ENCODE peak calls at places on chromosomes 6 and 20, in five cellular contexts. Y, V, X, N and I are unnamed samples.

GRCh38 chr6:56570434-56571359 is 72.0 kb downstream of the DST start:
- DNase-seq in Y (peak), V (no peak), X (peak), N (no peak), I (no peak)

GRCh38 chr20:17650301-17650761 is 31.7 kb downstream of the RRBP1 start:
- DNase-seq in N (no peak), Y (no peak), X (no peak), V (no peak), I (peak)

GRCh38 chr20:31853481-31853880 is 8.1 kb upstream of the FOXS1 start:
- DNase-seq in V (no peak), N (no peak), X (no peak), Y (no peak), I (peak)

GRCh38 chr6:145428656-145429173 is 306.6 kb downstream of the EPM2A start:
- DNase-seq in X (no peak), V (no peak), N (no peak), Y (peak), I (no peak)

GRCh38 chr20:44961868-44962267 is 1.7 kb upstream of the TOMM34 start:
- DNase-seq in N (no peak), Y (peak), X (peak), V (no peak), I (no peak)

GRCh38 chr6:13488015-13488895 is 855 bp upstream of the GFOD1 start:
- DNase-seq in V (no peak), X (peak), N (peak), Y (no peak), I (no peak)

GRCh38 chr6:140380371-140381218 is 1006.1 kb upstream of the CITED2 start:
- DNase-seq in N (no peak), Y (no peak), V (no peak), X (peak), I (no peak)

GRCh38 chr6:14354919-14355572 is 237.5 kb downstream of the CD83 start:
- DNase-seq in V (no peak), Y (peak), N (peak), X (peak), I (no peak)

GRCh38 chr6:53119772-53120409 is 28.8 kb downstream of the GCM1 start:
- DNase-seq in N (no peak), V (peak), X (peak), Y (peak), I (no peak)

GRCh38 chr6:36314221-36315014 is 22.3 kb downstream of the BNIP5 start:
- DNase-seq in N (no peak), X (peak), Y (no peak), V (no peak), I (no peak)

GRCh38 chr6:156773935-156774871 is 3.0 kb upstream of the ARID1B start:
- DNase-seq in V (no peak), N (no peak), X (no peak), Y (no peak), I (no peak)

GRCh38 chr6:133241088-133241900 is at the start of gene EYA4:
- DNase-seq in Y (peak), N (no peak), X (peak), V (no peak), I (no peak)

GRCh38 chr6:154498340-154498934 is 12.0 kb downstream of the CNKSR3 start:
- DNase-seq in N (no peak), V (no peak), X (no peak), Y (no peak), I (no peak)

GRCh38 chr20:11553603-11554002 is 364.1 kb upstream of the BTBD3 start:
- DNase-seq in N (no peak), V (no peak), X (peak), Y (peak), I (no peak)

GRCh38 chr6:110181131-110182027 is 1.2 kb downstream of the CDC40 start:
- DNase-seq in Y (no peak), N (no peak), X (peak), V (no peak), I (no peak)

GRCh38 chr6:154824076-154824475 is 90.9 kb downstream of the SCAF8 start:
- DNase-seq in X (no peak), V (no peak), Y (peak), N (no peak), I (no peak)

GRCh38 chr6:71139249-71139648 is 149.4 kb upstream of the OGFRL1 start:
- DNase-seq in V (no peak), Y (peak), N (no peak), X (peak), I (no peak)

GRCh38 chr20:48797850-48798747 is 29.7 kb downstream of the PREX1 start:
- DNase-seq in N (no peak), Y (no peak), V (no peak), X (no peak), I (peak)

GRCh38 chr6:100889351-100889750 is 8.2 kb upstream of the ASCC3 start:
- DNase-seq in N (no peak), V (no peak), Y (no peak), X (no peak), I (no peak)

GRCh38 chr6:111427341-111428116 is 55.5 kb downstream of the REV3L start:
- DNase-seq in N (no peak), V (no peak), Y (peak), X (peak), I (no peak)

GRCh38 chr6:109467696-109468095 is 12.1 kb upstream of the MICAL1 start:
- DNase-seq in N (no peak), Y (no peak), V (no peak), X (no peak), I (no peak)

GRCh38 chr6:105492706-105493673 is 90.1 kb upstream of the PREP start:
- DNase-seq in Y (no peak), N (no peak), V (no peak), X (peak), I (no peak)

GRCh38 chr20:3687655-3688054 is 5.8 kb upstream of the ADAM33 start:
- DNase-seq in X (peak), V (no peak), N (no peak), Y (peak), I (no peak)

GRCh38 chr20:48360338-48360698 is 467.5 kb downstream of the PREX1 start:
- DNase-seq in V (no peak), Y (no peak), N (no peak), X (no peak), I (no peak)

GRCh38 chr6:131844243-131844841 is 36.5 kb downstream of the ENPP1 start:
- DNase-seq in X (peak), Y (peak), N (no peak), V (no peak), I (no peak)

GRCh38 chr6:38445321-38445720 is 194.4 kb downstream of the BTBD9 start:
- DNase-seq in Y (no peak), N (no peak), V (no peak), X (peak), I (no peak)

GRCh38 chr20:44738779-44739477 is 6.7 kb upstream of the KCNK15 start:
- DNase-seq in X (peak), N (no peak), V (peak), Y (peak), I (no peak)

GRCh38 chr6:158524311-158524710 is 35.6 kb upstream of the TMEM181 start:
- DNase-seq in Y (no peak), X (no peak), N (no peak), V (no peak), I (no peak)

GRCh38 chr6:129679758-129680157 is 30.2 kb downstream of the ARHGAP18 start:
- DNase-seq in X (peak), Y (no peak), N (no peak), V (no peak), I (no peak)

GRCh38 chr6:85552652-85553051 is 41.0 kb downstream of the SNX14 start:
- DNase-seq in Y (no peak), N (no peak), V (no peak), X (no peak), I (no peak)

GRCh38 chr20:19493794-19494495 is 264.1 kb upstream of the RIN2 start:
- DNase-seq in N (no peak), Y (no peak), X (no peak), V (no peak), I (no peak)

GRCh38 chr6:79544299-79544927 is 7.2 kb upstream of the LCA5 start:
- DNase-seq in N (no peak), Y (peak), X (peak), V (no peak), I (no peak)

GRCh38 chr6:73854998-73855718 is 159.2 kb downstream of the CD109 start:
- DNase-seq in X (peak), N (no peak), Y (peak), V (no peak), I (no peak)

GRCh38 chr6:131694832-131695426 is 6.3 kb downstream of the OR2A4 start:
- DNase-seq in X (peak), V (no peak), Y (peak), N (no peak), I (no peak)

GRCh38 chr6:170091000-170091638 is 199.8 kb downstream of the DLL1 start:
- DNase-seq in V (no peak), X (no peak), Y (no peak), N (peak), I (peak)

GRCh38 chr6:74268821-74269600 is 573.0 kb downstream of the CD109 start:
- DNase-seq in V (no peak), N (no peak), X (peak), Y (no peak), I (no peak)

GRCh38 chr6:160122744-160123143 is 1.1 kb downstream of the SLC22A1 start:
- DNase-seq in Y (no peak), V (no peak), X (no peak), N (no peak), I (no peak)

GRCh38 chr6:21504790-21505189 is 88.8 kb upstream of the SOX4 start:
- DNase-seq in Y (no peak), X (no peak), N (no peak), V (no peak), I (no peak)

GRCh38 chr6:84798257-84798656 is 33.9 kb upstream of the TBX18 start:
- DNase-seq in V (no peak), Y (peak), N (no peak), X (peak), I (no peak)

GRCh38 chr6:21808045-21808470 is 214.5 kb downstream of the SOX4 start:
- DNase-seq in N (peak), X (peak), V (peak), Y (peak), I (no peak)

GRCh38 chr6:72250664-72251063 is 364.3 kb downstream of the RIMS1 start:
- DNase-seq in V (no peak), Y (no peak), N (no peak), X (peak), I (no peak)

GRCh38 chr6:72245565-72245964 is 359.2 kb downstream of the RIMS1 start:
- DNase-seq in V (no peak), X (no peak), Y (no peak), N (no peak), I (no peak)

GRCh38 chr6:72248621-72249020 is 362.3 kb downstream of the RIMS1 start:
- DNase-seq in V (no peak), N (no peak), Y (no peak), X (no peak), I (no peak)

GRCh38 chr6:72246926-72247325 is 360.6 kb downstream of the RIMS1 start:
- DNase-seq in N (no peak), X (peak), Y (no peak), V (no peak), I (no peak)
- TF ChIP-seq CTCF in N (no peak), X (no peak), Y (peak), V (no peak), I (peak)

GRCh38 chr6:115271001-115271400 is 789.7 kb downstream of the FRK start:
- DNase-seq in V (no peak), N (no peak), X (no peak), Y (no peak), I (no peak)

GRCh38 chr6:115272311-115272710 is 788.4 kb downstream of the FRK start:
- DNase-seq in N (no peak), V (no peak), Y (no peak), X (no peak), I (no peak)

DNA sequence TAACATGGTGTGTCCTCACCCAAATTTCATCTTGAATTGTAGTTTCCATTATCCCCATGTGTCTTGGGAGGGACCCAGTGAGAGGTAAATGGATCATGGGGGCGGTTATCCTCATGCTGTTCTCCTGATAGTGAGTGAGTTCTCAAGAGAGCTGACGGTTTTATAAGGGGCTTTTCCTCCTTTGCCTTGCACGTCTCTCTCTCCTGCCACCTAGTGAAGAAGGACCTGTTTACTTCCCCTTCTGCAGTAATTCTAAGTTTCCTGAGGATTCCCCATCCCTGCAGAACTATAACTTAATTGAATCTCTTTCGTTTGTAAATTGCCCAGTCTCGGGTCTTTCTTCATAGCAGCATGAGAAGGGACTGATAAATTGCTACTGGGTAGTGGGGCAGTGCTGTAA is 789.3 kb downstream of the FRK start:
- DNase-seq in N (no peak), X (no peak), Y (no peak), V (no peak), I (no peak)
- TF ChIP-seq CTCF in N (no peak), X (no peak), Y (no peak), V (no peak), I (peak)

GRCh38 chr20:5183731-5184474 is 57.1 kb downstream of the CDS2 start:
- DNase-seq in V (no peak), N (peak), X (no peak), Y (no peak), I (no peak)
- TF ChIP-seq CTCF in V (no peak), N (no peak), X (no peak), Y (no peak), I (no peak)

GRCh38 chr6:117906905-117907599 is at the start of gene SLC35F1:
- DNase-seq in Y (peak), X (peak), N (no peak), V (no peak), I (peak)
- TF ChIP-seq CTCF in Y (peak), X (peak), N (no peak), V (no peak), I (peak)

GRCh38 chr6:96015321-96015790 is 418 bp upstream of the FUT9 start:
- DNase-seq in V (no peak), N (no peak), Y (peak), X (no peak), I (peak)
- TF ChIP-seq CTCF in V (no peak), N (no peak), Y (no peak), X (no peak), I (no peak)

GRCh38 chr6:19838442-19839236 is 1.5 kb downstream of the ID4 start:
- DNase-seq in V (peak), Y (peak), X (peak), N (peak), I (no peak)

GRCh38 chr6:19836799-19837510 is at the start of gene ID4:
- DNase-seq in X (peak), N (peak), V (peak), Y (peak), I (peak)

GRCh38 chr6:19839237-19839546 is 2.0 kb downstream of the ID4 start:
- DNase-seq in X (no peak), V (no peak), N (no peak), Y (no peak), I (no peak)

GRCh38 chr6:19839788-19840187 is 2.6 kb downstream of the ID4 start:
- DNase-seq in Y (no peak), N (no peak), V (no peak), X (no peak), I (no peak)

GRCh38 chr6:19837511-19838441 is 606 bp downstream of the ID4 start:
- DNase-seq in V (peak), N (peak), Y (peak), X (peak), I (no peak)
- TF ChIP-seq CTCF in V (no peak), N (no peak), Y (no peak), X (no peak), I (peak)

DNA sequence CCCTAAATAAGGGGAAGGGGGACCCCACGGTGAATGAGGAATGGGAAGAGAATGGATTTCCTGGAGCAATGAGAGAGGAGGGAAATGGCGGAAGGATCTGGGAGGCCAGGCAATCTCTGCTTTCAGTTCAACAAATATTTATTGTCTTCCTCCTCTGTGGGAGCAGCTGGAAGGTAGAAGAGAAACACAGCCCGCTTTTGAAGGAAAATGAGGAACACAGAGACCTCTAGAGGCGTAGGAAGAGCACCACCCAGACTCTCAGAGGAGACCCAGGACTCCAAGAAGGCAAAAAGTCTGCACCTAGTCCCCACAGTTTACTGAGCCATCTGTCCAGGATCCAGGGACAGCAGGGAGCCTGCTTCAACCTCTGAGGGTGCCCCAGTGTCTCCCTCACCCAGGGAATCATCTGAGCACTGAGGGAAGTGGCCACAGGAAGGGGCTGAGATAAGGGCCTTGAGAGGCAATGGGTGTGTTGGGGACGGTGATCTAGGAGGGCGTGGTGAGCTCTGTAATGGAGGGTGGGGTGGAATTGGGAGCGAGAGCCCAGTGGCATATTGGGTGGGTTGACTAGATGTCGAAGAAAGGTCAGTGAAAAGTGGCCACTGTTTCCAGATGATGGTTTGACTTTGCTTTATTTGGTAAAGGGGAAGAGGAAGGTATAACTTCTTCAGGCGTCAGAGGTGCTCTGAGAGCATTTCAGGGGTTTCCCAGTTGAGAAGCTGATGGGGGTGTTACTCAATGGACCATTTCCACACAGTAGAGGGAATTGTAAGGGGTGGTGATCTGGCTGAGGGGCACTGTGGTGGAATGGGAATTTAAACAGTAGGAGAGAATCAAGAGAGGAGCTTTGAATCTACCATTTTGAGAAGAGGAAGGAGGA is 610 bp downstream of the PSORS1C1 start:
- DNase-seq in V (no peak), N (no peak), Y (peak), X (peak), I (no peak)
- TF ChIP-seq CTCF in V (peak), N (no peak), Y (peak), X (peak), I (peak)

GRCh38 chr6:35048631-35049083 is 92.5 kb downstream of the TCP11 start:
- DNase-seq in Y (peak), V (no peak), N (peak), X (peak), I (no peak)
- TF ChIP-seq CTCF in Y (peak), V (no peak), N (no peak), X (peak), I (peak)